ENCODE peak calls at places on chromosome 5, in six cellular contexts. One of them, this sample, is unnamed.

GRCh38 chr5:68248896-68249295 is 33.3 kb downstream of the PIK3R1 start:
- DNase-seq in A549: no peak
- DNase-seq in fibroblast of the aortic adventitia: no peak
- DNase-seq in HT-29: no peak
- DNase-seq in adrenal gland: no peak
- DNase-seq in NCI-H524: no peak
- DNase-seq in this sample: no peak

GRCh38 chr5:150124111-150124557 is 31.5 kb downstream of the PDGFRB start:
- DNase-seq in HT-29: no peak
- DNase-seq in NCI-H524: no peak
- DNase-seq in fibroblast of the aortic adventitia: no peak
- DNase-seq in adrenal gland: no peak
- DNase-seq in A549: no peak
- DNase-seq in this sample: no peak

GRCh38 chr5:76716456-76717157 is 681 bp downstream of the F2R start:
- DNase-seq in NCI-H524: no peak
- DNase-seq in A549: no peak
- DNase-seq in fibroblast of the aortic adventitia: peak
- DNase-seq in adrenal gland: peak
- DNase-seq in HT-29: peak
- DNase-seq in this sample: peak

GRCh38 chr5:159156839-159157238 is 52.5 kb downstream of the RNF145 start:
- DNase-seq in A549: peak
- DNase-seq in fibroblast of the aortic adventitia: peak
- DNase-seq in HT-29: peak
- DNase-seq in adrenal gland: no peak
- DNase-seq in NCI-H524: peak
- DNase-seq in this sample: peak

GRCh38 chr5:150245808-150246207 is 43.8 kb downstream of the CAMK2A start:
- DNase-seq in A549: no peak
- DNase-seq in HT-29: no peak
- DNase-seq in adrenal gland: no peak
- DNase-seq in fibroblast of the aortic adventitia: no peak
- DNase-seq in NCI-H524: no peak
- DNase-seq in this sample: no peak

GRCh38 chr5:148972958-148973357 is 89.9 kb downstream of the SH3TC2 start:
- DNase-seq in NCI-H524: no peak
- DNase-seq in fibroblast of the aortic adventitia: peak
- DNase-seq in A549: peak
- DNase-seq in adrenal gland: peak
- DNase-seq in HT-29: peak
- DNase-seq in this sample: peak

GRCh38 chr5:173762930-173763329 is 125.2 kb upstream of the CPEB4 start:
- DNase-seq in fibroblast of the aortic adventitia: no peak
- DNase-seq in adrenal gland: no peak
- DNase-seq in HT-29: no peak
- DNase-seq in A549: no peak
- DNase-seq in NCI-H524: no peak
- DNase-seq in this sample: no peak

GRCh38 chr5:73591102-73591695 is 25.7 kb downstream of the UTP15 start:
- DNase-seq in fibroblast of the aortic adventitia: peak
- DNase-seq in NCI-H524: peak
- DNase-seq in adrenal gland: peak
- DNase-seq in A549: peak
- DNase-seq in HT-29: peak
- DNase-seq in this sample: peak

GRCh38 chr5:132274050-132274869 is 16.8 kb downstream of the PDLIM4 start:
- DNase-seq in NCI-H524: no peak
- DNase-seq in adrenal gland: no peak
- DNase-seq in A549: no peak
- DNase-seq in HT-29: no peak
- DNase-seq in fibroblast of the aortic adventitia: no peak
- DNase-seq in this sample: no peak

GRCh38 chr5:81081461-81081835 is 121.3 kb downstream of the RASGRF2 start:
- DNase-seq in A549: no peak
- DNase-seq in fibroblast of the aortic adventitia: no peak
- DNase-seq in HT-29: no peak
- DNase-seq in NCI-H524: no peak
- DNase-seq in adrenal gland: no peak
- DNase-seq in this sample: no peak

GRCh38 chr5:175861337-175862130 is 9.8 kb upstream of the CPLX2 start:
- DNase-seq in HT-29: no peak
- DNase-seq in NCI-H524: no peak
- DNase-seq in A549: peak
- DNase-seq in fibroblast of the aortic adventitia: no peak
- DNase-seq in adrenal gland: peak
- DNase-seq in this sample: no peak

GRCh38 chr5:170315154-170315553 is 17.6 kb upstream of the LCP2 start:
- DNase-seq in NCI-H524: no peak
- DNase-seq in adrenal gland: peak
- DNase-seq in fibroblast of the aortic adventitia: peak
- DNase-seq in A549: no peak
- DNase-seq in HT-29: no peak
- DNase-seq in this sample: no peak

GRCh38 chr5:74080157-74080556 is 454.2 kb downstream of the ARHGEF28 start:
- DNase-seq in NCI-H524: no peak
- DNase-seq in HT-29: no peak
- DNase-seq in adrenal gland: no peak
- DNase-seq in A549: no peak
- DNase-seq in fibroblast of the aortic adventitia: no peak
- DNase-seq in this sample: no peak

GRCh38 chr5:176658817-176659216 is 11.5 kb downstream of the TSPAN17 start:
- DNase-seq in adrenal gland: no peak
- DNase-seq in fibroblast of the aortic adventitia: peak
- DNase-seq in HT-29: peak
- DNase-seq in A549: no peak
- DNase-seq in NCI-H524: no peak
- DNase-seq in this sample: peak

GRCh38 chr5:31638748-31639418 is at the start of gene PDZD2:
- DNase-seq in adrenal gland: peak
- DNase-seq in HT-29: peak
- DNase-seq in NCI-H524: peak
- DNase-seq in fibroblast of the aortic adventitia: peak
- DNase-seq in A549: peak
- DNase-seq in this sample: peak

GRCh38 chr5:116861097-116861496 is 286.5 kb upstream of the SEMA6A start:
- DNase-seq in A549: no peak
- DNase-seq in HT-29: no peak
- DNase-seq in fibroblast of the aortic adventitia: no peak
- DNase-seq in adrenal gland: no peak
- DNase-seq in NCI-H524: no peak
- DNase-seq in this sample: no peak

GRCh38 chr5:132053483-132053882 is 7.0 kb upstream of the IL3 start:
- DNase-seq in A549: no peak
- DNase-seq in HT-29: no peak
- DNase-seq in adrenal gland: no peak
- DNase-seq in NCI-H524: no peak
- DNase-seq in fibroblast of the aortic adventitia: no peak
- DNase-seq in this sample: no peak

GRCh38 chr5:120615967-120616645 is 152.0 kb downstream of the PRR16 start:
- DNase-seq in fibroblast of the aortic adventitia: peak
- DNase-seq in HT-29: no peak
- DNase-seq in A549: no peak
- DNase-seq in NCI-H524: no peak
- DNase-seq in adrenal gland: no peak
- DNase-seq in this sample: peak

GRCh38 chr5:60521379-60522298 is 178.3 kb downstream of the DEPDC1B start:
- DNase-seq in NCI-H524: no peak
- DNase-seq in fibroblast of the aortic adventitia: no peak
- DNase-seq in adrenal gland: no peak
- DNase-seq in HT-29: no peak
- DNase-seq in A549: no peak
- DNase-seq in this sample: no peak

GRCh38 chr5:40556811-40557210 is 122.9 kb upstream of the PTGER4 start:
- DNase-seq in adrenal gland: no peak
- DNase-seq in A549: no peak
- DNase-seq in NCI-H524: no peak
- DNase-seq in fibroblast of the aortic adventitia: no peak
- DNase-seq in HT-29: no peak
- DNase-seq in this sample: no peak

GRCh38 chr5:169576181-169576598 is 7.4 kb upstream of the SPDL1 start:
- DNase-seq in adrenal gland: no peak
- DNase-seq in A549: no peak
- DNase-seq in NCI-H524: no peak
- DNase-seq in HT-29: no peak
- DNase-seq in fibroblast of the aortic adventitia: peak
- DNase-seq in this sample: peak

GRCh38 chr5:122533825-122534224 is 221.8 kb downstream of the SNCAIP start:
- DNase-seq in HT-29: no peak
- DNase-seq in A549: no peak
- DNase-seq in NCI-H524: no peak
- DNase-seq in adrenal gland: no peak
- DNase-seq in fibroblast of the aortic adventitia: no peak
- DNase-seq in this sample: no peak

GRCh38 chr5:172758077-172758835 is 12.7 kb downstream of the DUSP1 start:
- DNase-seq in NCI-H524: no peak
- DNase-seq in fibroblast of the aortic adventitia: peak
- DNase-seq in A549: peak
- DNase-seq in adrenal gland: peak
- DNase-seq in HT-29: peak
- DNase-seq in this sample: peak

GRCh38 chr5:140038373-140038957 is 4.6 kb downstream of the NRG2 start:
- DNase-seq in A549: no peak
- DNase-seq in fibroblast of the aortic adventitia: peak
- DNase-seq in HT-29: no peak
- DNase-seq in adrenal gland: no peak
- DNase-seq in NCI-H524: peak
- DNase-seq in this sample: peak

GRCh38 chr5:91641730-91642350 is 258.7 kb upstream of the ARRDC3 start:
- DNase-seq in NCI-H524: peak
- DNase-seq in adrenal gland: no peak
- DNase-seq in HT-29: peak
- DNase-seq in A549: peak
- DNase-seq in fibroblast of the aortic adventitia: peak
- DNase-seq in this sample: peak

GRCh38 chr5:90182726-90183125 is 226.8 kb downstream of the CETN3 start:
- DNase-seq in HT-29: no peak
- DNase-seq in A549: no peak
- DNase-seq in NCI-H524: no peak
- DNase-seq in fibroblast of the aortic adventitia: no peak
- DNase-seq in adrenal gland: no peak
- DNase-seq in this sample: peak

GRCh38 chr5:79853676-79854418 is 137.2 kb downstream of the MTX3 start:
- DNase-seq in HT-29: no peak
- DNase-seq in adrenal gland: no peak
- DNase-seq in fibroblast of the aortic adventitia: no peak
- DNase-seq in A549: no peak
- DNase-seq in NCI-H524: no peak
- DNase-seq in this sample: peak

GRCh38 chr5:127887282-127887681 is 184.1 kb downstream of the CCDC192 start:
- DNase-seq in adrenal gland: no peak
- DNase-seq in HT-29: no peak
- DNase-seq in NCI-H524: no peak
- DNase-seq in A549: no peak
- DNase-seq in fibroblast of the aortic adventitia: peak
- DNase-seq in this sample: peak

GRCh38 chr5:862367-863243 is 11.8 kb upstream of the ZDHHC11 start:
- DNase-seq in fibroblast of the aortic adventitia: no peak
- DNase-seq in adrenal gland: no peak
- DNase-seq in NCI-H524: no peak
- DNase-seq in A549: no peak
- DNase-seq in HT-29: no peak
- DNase-seq in this sample: peak

GRCh38 chr5:7856855-7857254 is 5.9 kb upstream of the CFAP90 start:
- DNase-seq in A549: no peak
- DNase-seq in NCI-H524: peak
- DNase-seq in HT-29: peak
- DNase-seq in adrenal gland: peak
- DNase-seq in fibroblast of the aortic adventitia: peak
- DNase-seq in this sample: peak

GRCh38 chr5:10173716-10174115 is 76.0 kb downstream of the ATPSCKMT start:
- DNase-seq in HT-29: no peak
- DNase-seq in adrenal gland: no peak
- DNase-seq in A549: no peak
- DNase-seq in NCI-H524: no peak
- DNase-seq in fibroblast of the aortic adventitia: no peak
- DNase-seq in this sample: no peak

GRCh38 chr5:10632110-10632903 is 68.4 kb downstream of the ANKRD33B start:
- DNase-seq in A549: no peak
- DNase-seq in NCI-H524: no peak
- DNase-seq in adrenal gland: no peak
- DNase-seq in HT-29: no peak
- DNase-seq in fibroblast of the aortic adventitia: no peak
- DNase-seq in this sample: no peak

GRCh38 chr5:80958611-80959010 is 1.6 kb upstream of the RASGRF2 start:
- DNase-seq in adrenal gland: no peak
- DNase-seq in HT-29: no peak
- DNase-seq in A549: no peak
- DNase-seq in NCI-H524: no peak
- DNase-seq in fibroblast of the aortic adventitia: no peak
- DNase-seq in this sample: no peak

GRCh38 chr5:133533541-133533940 is 78.8 kb downstream of the FSTL4 start:
- DNase-seq in A549: no peak
- DNase-seq in NCI-H524: no peak
- DNase-seq in HT-29: no peak
- DNase-seq in fibroblast of the aortic adventitia: no peak
- DNase-seq in adrenal gland: no peak
- DNase-seq in this sample: no peak

GRCh38 chr5:33594006-33594405 is 153.2 kb downstream of the TARS1 start:
- DNase-seq in fibroblast of the aortic adventitia: peak
- DNase-seq in A549: no peak
- DNase-seq in adrenal gland: no peak
- DNase-seq in HT-29: no peak
- DNase-seq in NCI-H524: no peak
- DNase-seq in this sample: no peak

GRCh38 chr5:61322738-61323429 is 9.2 kb upstream of the ZSWIM6 start:
- DNase-seq in A549: no peak
- DNase-seq in fibroblast of the aortic adventitia: peak
- DNase-seq in NCI-H524: no peak
- DNase-seq in adrenal gland: no peak
- DNase-seq in HT-29: peak
- DNase-seq in this sample: peak

GRCh38 chr5:174413520-174414314 is 310.7 kb upstream of the MSX2 start:
- DNase-seq in A549: no peak
- DNase-seq in HT-29: no peak
- DNase-seq in adrenal gland: no peak
- DNase-seq in fibroblast of the aortic adventitia: peak
- DNase-seq in NCI-H524: no peak
- DNase-seq in this sample: peak